ENCODE peak calls at places on chromosomes 13 and 19, in five cellular contexts. Y is ovary, A is H1, S is breast epithelium, C is uterus. W is an unnamed sample.

GRCh38 chr19:42074513-42075363 is 1.2 kb upstream of the ZNF574 start:
- DNase-seq in A (peak), C (peak), Y (peak), S (no peak), W (no peak)

GRCh38 chr19:11421607-11422098 is 2.5 kb upstream of the RGL3 start:
- DNase-seq in C (no peak), A (peak), Y (no peak), S (no peak), W (peak)

GRCh38 chr19:10120538-10121198 is 969 bp upstream of the EIF3G start:
- DNase-seq in S (no peak), Y (peak), C (no peak), A (no peak), W (no peak)

GRCh38 chr19:50719566-50719965 is at the start of gene SHANK1:
- DNase-seq in A (peak), Y (no peak), C (no peak), S (no peak), W (no peak)

GRCh38 chr19:17183858-17184271 is 31.3 kb upstream of the USE1 start:
- DNase-seq in S (no peak), Y (no peak), A (no peak), C (no peak), W (no peak)

GRCh38 chr19:35696835-35697234 is 7.5 kb upstream of the ZBTB32 start:
- DNase-seq in Y (no peak), S (no peak), A (no peak), C (no peak), W (no peak)

GRCh38 chr19:47514151-47514868 is 553 bp downstream of the NAPA start:
- DNase-seq in S (no peak), A (no peak), C (no peak), Y (peak), W (no peak)

GRCh38 chr19:3118232-3119070 is 17.4 kb upstream of the GNA15 start:
- DNase-seq in A (no peak), S (no peak), C (no peak), Y (no peak), W (no peak)

GRCh38 chr19:49106648-49107135 is 7.5 kb upstream of the LIN7B start:
- DNase-seq in S (no peak), Y (peak), A (peak), C (no peak), W (no peak)

GRCh38 chr13:61277088-61277487 is 138.6 kb downstream of the PCDH20 start:
- DNase-seq in C (no peak), Y (no peak), A (no peak), S (no peak), W (no peak)

GRCh38 chr13:98317573-98318171 is 140.6 kb upstream of the RNF113B start:
- DNase-seq in C (no peak), S (no peak), Y (no peak), A (no peak), W (no peak)

GRCh38 chr13:98315902-98316301 is 138.8 kb upstream of the RNF113B start:
- DNase-seq in Y (no peak), S (no peak), A (no peak), C (no peak), W (no peak)

GRCh38 chr13:98313023-98313937 is 136.2 kb upstream of the RNF113B start:
- DNase-seq in Y (no peak), S (no peak), C (no peak), A (no peak), W (no peak)

GRCh38 chr13:98313938-98314292 is 136.8 kb upstream of the RNF113B start:
- DNase-seq in A (no peak), S (no peak), C (no peak), Y (no peak), W (no peak)

GRCh38 chr13:98315466-98315865 is 138.4 kb upstream of the RNF113B start:
- DNase-seq in S (no peak), C (no peak), A (no peak), Y (no peak), W (no peak)
- TF ChIP-seq CTCF in S (no peak), C (no peak), A (no peak), Y (no peak), W (no peak)

DNA sequence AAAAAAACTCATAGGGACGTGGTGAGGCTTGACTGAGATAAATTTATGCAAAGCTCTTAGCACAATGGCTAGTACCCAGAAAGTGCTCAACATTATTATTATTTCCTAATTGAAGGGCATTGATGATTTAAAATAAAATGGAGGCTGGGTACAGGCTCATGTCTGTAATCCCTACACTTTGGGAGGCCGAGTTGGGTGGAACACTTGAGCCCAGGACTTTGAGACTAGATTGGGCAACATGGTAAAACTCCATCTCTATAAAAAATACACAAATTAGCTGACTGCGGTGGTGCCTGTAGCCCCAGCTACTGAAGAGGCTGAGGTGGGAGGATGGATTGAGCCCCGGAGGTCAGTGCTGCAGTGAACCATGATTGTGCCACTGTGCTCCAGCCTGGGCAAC is 49.6 kb downstream of the LRCH1 start:
- DNase-seq in S (no peak), Y (no peak), C (no peak), A (no peak), W (no peak)
- H3K27ac ChIP-seq in S (no peak), Y (no peak), C (peak), A (no peak), W (no peak)

GRCh38 chr19:46202872-46203860 is 26.4 kb upstream of the IGFL1 start:
- DNase-seq in A (no peak), S (no peak), Y (no peak), C (no peak), W (no peak)

GRCh38 chr19:46205183-46205984 is 24.2 kb upstream of the IGFL1 start:
- DNase-seq in S (no peak), C (no peak), Y (no peak), A (no peak), W (no peak)

GRCh38 chr19:46201413-46202310 is 27.9 kb upstream of the IGFL1 start:
- DNase-seq in S (no peak), C (no peak), Y (no peak), A (no peak), W (no peak)

GRCh38 chr19:46204008-46204407 is 25.5 kb upstream of the IGFL1 start:
- DNase-seq in S (no peak), C (no peak), Y (no peak), A (no peak), W (no peak)

GRCh38 chr19:46202426-46202825 is 27.1 kb upstream of the IGFL1 start:
- DNase-seq in Y (no peak), S (no peak), C (no peak), A (no peak), W (no peak)
- TF ChIP-seq POLR2A in Y (no peak), S (no peak), C (no peak), A (no peak), W (no peak)

DNA sequence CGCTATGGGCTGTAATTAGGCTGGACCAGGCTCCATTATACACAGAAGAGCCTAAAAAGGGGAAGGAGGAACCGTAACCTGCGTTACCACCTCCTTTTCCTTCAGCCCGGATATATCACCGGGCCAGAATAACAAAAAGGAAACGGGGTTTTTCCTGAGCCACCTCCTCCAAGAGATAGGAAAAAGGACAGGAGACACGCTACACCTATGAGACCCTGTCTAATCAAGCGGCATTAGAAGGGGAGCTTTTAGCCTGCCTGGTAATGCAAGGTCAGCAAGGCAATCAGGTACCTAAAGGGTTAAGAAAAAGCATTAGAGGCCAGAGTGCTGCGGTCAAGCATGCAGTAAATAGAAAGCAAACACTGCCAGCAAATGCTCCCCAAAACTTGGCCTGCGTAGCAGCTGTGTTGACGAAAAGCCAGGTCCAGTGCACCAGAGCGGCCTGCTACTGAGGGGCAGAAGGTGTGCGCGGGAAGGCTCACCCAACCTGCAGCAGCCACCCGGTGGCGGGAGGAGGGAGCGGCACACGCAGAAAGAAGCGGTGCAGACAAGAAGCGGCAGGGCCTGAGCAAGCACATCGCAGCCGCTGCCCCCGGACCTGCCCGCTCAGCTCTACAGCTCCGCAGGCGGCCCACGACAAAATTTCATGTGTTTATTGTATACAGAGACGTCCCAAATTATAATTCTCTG is 1466.1 kb downstream of the UQCRFS1 start:
- DNase-seq in Y (peak), S (peak), A (peak), C (no peak), W (peak)
- TF ChIP-seq CTCF in Y (no peak), S (no peak), A (no peak), C (no peak), W (peak)

GRCh38 chr19:4650159-4650558 is 10.8 kb downstream of the TNFAIP8L1 start:
- DNase-seq in S (no peak), A (no peak), C (no peak), Y (no peak), W (no peak)

GRCh38 chr19:4649392-4650094 is 10.2 kb downstream of the TNFAIP8L1 start:
- DNase-seq in C (no peak), A (no peak), S (no peak), Y (no peak), W (no peak)

GRCh38 chr19:4652075-4652474 is 12.8 kb downstream of the TNFAIP8L1 start:
- DNase-seq in S (no peak), Y (no peak), C (no peak), A (no peak), W (no peak)

GRCh38 chr19:4645718-4646117 is 6.4 kb downstream of the TNFAIP8L1 start:
- DNase-seq in C (no peak), A (no peak), Y (no peak), S (no peak), W (no peak)

GRCh38 chr19:4647676-4648644 is 8.6 kb downstream of the TNFAIP8L1 start:
- DNase-seq in C (peak), S (no peak), Y (peak), A (peak), W (peak)
- H3K27ac ChIP-seq in C (no peak), S (peak), Y (no peak), A (no peak), W (peak)

W was measured in heart left ventricle.